ENCODE peak calls at places on chromosomes 1 and 21, in six cellular contexts. One of them, this sample, is unnamed.

GRCh38 chr1:201376107-201376463 is 1.4 kb downstream of the TNNT2 start:
- DNase-seq in GM18507: no peak
- DNase-seq in NCI-H69: no peak
- DNase-seq in NCI-H2227 treated with DMSO at 0.1 percent for 48 hours: no peak
- DNase-seq in activated CD4-positive, alpha-beta T cell treated with anti-CD3 and anti-CD28 coated beads, Interleukin-2, amount 50 U/mL, for 24 hours: no peak
- DNase-seq in A172: no peak
- DNase-seq in this sample: no peak

GRCh38 chr1:113459279-113459678 is 69.0 kb downstream of the MAGI3 start:
- DNase-seq in activated CD4-positive, alpha-beta T cell treated with anti-CD3 and anti-CD28 coated beads, Interleukin-2, amount 50 U/mL, for 24 hours: no peak
- DNase-seq in GM18507: no peak
- DNase-seq in A172: no peak
- DNase-seq in NCI-H69: no peak
- DNase-seq in NCI-H2227 treated with DMSO at 0.1 percent for 48 hours: no peak
- DNase-seq in this sample: no peak

GRCh38 chr1:234478152-234478480 is 863 bp downstream of the TARBP1 start:
- DNase-seq in A172: peak
- DNase-seq in NCI-H2227 treated with DMSO at 0.1 percent for 48 hours: no peak
- DNase-seq in NCI-H69: peak
- DNase-seq in activated CD4-positive, alpha-beta T cell treated with anti-CD3 and anti-CD28 coated beads, Interleukin-2, amount 50 U/mL, for 24 hours: peak
- DNase-seq in GM18507: no peak
- DNase-seq in this sample: peak

GRCh38 chr1:240765732-240766363 is 153.9 kb upstream of the GREM2 start:
- DNase-seq in GM18507: no peak
- DNase-seq in NCI-H69: no peak
- DNase-seq in NCI-H2227 treated with DMSO at 0.1 percent for 48 hours: no peak
- DNase-seq in A172: peak
- DNase-seq in activated CD4-positive, alpha-beta T cell treated with anti-CD3 and anti-CD28 coated beads, Interleukin-2, amount 50 U/mL, for 24 hours: no peak
- DNase-seq in this sample: peak

GRCh38 chr1:53626576-53626975 is 112.4 kb downstream of the GLIS1 start:
- DNase-seq in GM18507: no peak
- DNase-seq in A172: no peak
- DNase-seq in NCI-H2227 treated with DMSO at 0.1 percent for 48 hours: no peak
- DNase-seq in NCI-H69: no peak
- DNase-seq in activated CD4-positive, alpha-beta T cell treated with anti-CD3 and anti-CD28 coated beads, Interleukin-2, amount 50 U/mL, for 24 hours: no peak
- DNase-seq in this sample: no peak

GRCh38 chr1:6386371-6386949 is 7.1 kb downstream of the ACOT7 start:
- DNase-seq in A172: peak
- DNase-seq in NCI-H69: peak
- DNase-seq in activated CD4-positive, alpha-beta T cell treated with anti-CD3 and anti-CD28 coated beads, Interleukin-2, amount 50 U/mL, for 24 hours: no peak
- DNase-seq in GM18507: no peak
- DNase-seq in NCI-H2227 treated with DMSO at 0.1 percent for 48 hours: no peak
- DNase-seq in this sample: peak

GRCh38 chr1:241957692-241958494 is at the start of gene BECN2:
- DNase-seq in A172: no peak
- DNase-seq in NCI-H69: peak
- DNase-seq in GM18507: no peak
- DNase-seq in NCI-H2227 treated with DMSO at 0.1 percent for 48 hours: no peak
- DNase-seq in activated CD4-positive, alpha-beta T cell treated with anti-CD3 and anti-CD28 coated beads, Interleukin-2, amount 50 U/mL, for 24 hours: no peak
- DNase-seq in this sample: no peak

GRCh38 chr1:151327903-151328674 is 873 bp upstream of the PI4KB start:
- DNase-seq in GM18507: no peak
- DNase-seq in A172: no peak
- DNase-seq in NCI-H2227 treated with DMSO at 0.1 percent for 48 hours: peak
- DNase-seq in activated CD4-positive, alpha-beta T cell treated with anti-CD3 and anti-CD28 coated beads, Interleukin-2, amount 50 U/mL, for 24 hours: no peak
- DNase-seq in NCI-H69: no peak
- DNase-seq in this sample: no peak

GRCh38 chr1:47805020-47805419 is 192.2 kb downstream of the TRABD2B start:
- DNase-seq in NCI-H69: peak
- DNase-seq in activated CD4-positive, alpha-beta T cell treated with anti-CD3 and anti-CD28 coated beads, Interleukin-2, amount 50 U/mL, for 24 hours: no peak
- DNase-seq in A172: no peak
- DNase-seq in GM18507: no peak
- DNase-seq in NCI-H2227 treated with DMSO at 0.1 percent for 48 hours: no peak
- DNase-seq in this sample: no peak

GRCh38 chr1:81598623-81599022 is 202.1 kb upstream of the ADGRL2 start:
- DNase-seq in activated CD4-positive, alpha-beta T cell treated with anti-CD3 and anti-CD28 coated beads, Interleukin-2, amount 50 U/mL, for 24 hours: no peak
- DNase-seq in NCI-H2227 treated with DMSO at 0.1 percent for 48 hours: no peak
- DNase-seq in A172: no peak
- DNase-seq in GM18507: no peak
- DNase-seq in NCI-H69: no peak
- DNase-seq in this sample: no peak

GRCh38 chr1:53071167-53071865 is 9.3 kb downstream of the PODN start:
- DNase-seq in A172: no peak
- DNase-seq in NCI-H2227 treated with DMSO at 0.1 percent for 48 hours: no peak
- DNase-seq in activated CD4-positive, alpha-beta T cell treated with anti-CD3 and anti-CD28 coated beads, Interleukin-2, amount 50 U/mL, for 24 hours: no peak
- DNase-seq in GM18507: no peak
- DNase-seq in NCI-H69: no peak
- DNase-seq in this sample: no peak

GRCh38 chr1:40625476-40626382 is 39.8 kb downstream of the RIMS3 start:
- DNase-seq in NCI-H2227 treated with DMSO at 0.1 percent for 48 hours: no peak
- DNase-seq in NCI-H69: no peak
- DNase-seq in activated CD4-positive, alpha-beta T cell treated with anti-CD3 and anti-CD28 coated beads, Interleukin-2, amount 50 U/mL, for 24 hours: no peak
- DNase-seq in A172: peak
- DNase-seq in GM18507: no peak
- DNase-seq in this sample: peak

GRCh38 chr1:205589618-205590456 is 42.0 kb downstream of the ELK4 start:
- DNase-seq in NCI-H2227 treated with DMSO at 0.1 percent for 48 hours: no peak
- DNase-seq in GM18507: no peak
- DNase-seq in A172: no peak
- DNase-seq in activated CD4-positive, alpha-beta T cell treated with anti-CD3 and anti-CD28 coated beads, Interleukin-2, amount 50 U/mL, for 24 hours: no peak
- DNase-seq in NCI-H69: no peak
- DNase-seq in this sample: no peak

GRCh38 chr1:60281360-60281932 is 207.9 kb upstream of the C1orf87 start:
- DNase-seq in NCI-H2227 treated with DMSO at 0.1 percent for 48 hours: peak
- DNase-seq in GM18507: no peak
- DNase-seq in NCI-H69: peak
- DNase-seq in A172: peak
- DNase-seq in activated CD4-positive, alpha-beta T cell treated with anti-CD3 and anti-CD28 coated beads, Interleukin-2, amount 50 U/mL, for 24 hours: no peak
- DNase-seq in this sample: peak

GRCh38 chr1:203269654-203270020 is 35.7 kb upstream of the BTG2 start:
- DNase-seq in NCI-H69: no peak
- DNase-seq in A172: no peak
- DNase-seq in activated CD4-positive, alpha-beta T cell treated with anti-CD3 and anti-CD28 coated beads, Interleukin-2, amount 50 U/mL, for 24 hours: no peak
- DNase-seq in NCI-H2227 treated with DMSO at 0.1 percent for 48 hours: no peak
- DNase-seq in GM18507: no peak
- DNase-seq in this sample: no peak

GRCh38 chr1:116852910-116853309 is 56.8 kb upstream of the PTGFRN start:
- DNase-seq in GM18507: no peak
- DNase-seq in activated CD4-positive, alpha-beta T cell treated with anti-CD3 and anti-CD28 coated beads, Interleukin-2, amount 50 U/mL, for 24 hours: no peak
- DNase-seq in NCI-H69: peak
- DNase-seq in A172: peak
- DNase-seq in NCI-H2227 treated with DMSO at 0.1 percent for 48 hours: no peak
- DNase-seq in this sample: peak

GRCh38 chr1:38132681-38133080 is 86.1 kb upstream of the POU3F1 start:
- DNase-seq in GM18507: no peak
- DNase-seq in NCI-H2227 treated with DMSO at 0.1 percent for 48 hours: no peak
- DNase-seq in A172: peak
- DNase-seq in activated CD4-positive, alpha-beta T cell treated with anti-CD3 and anti-CD28 coated beads, Interleukin-2, amount 50 U/mL, for 24 hours: no peak
- DNase-seq in NCI-H69: no peak
- DNase-seq in this sample: no peak

GRCh38 chr1:6587261-6588005 is 7.6 kb downstream of the ZBTB48 start:
- DNase-seq in GM18507: no peak
- DNase-seq in NCI-H69: no peak
- DNase-seq in A172: no peak
- DNase-seq in NCI-H2227 treated with DMSO at 0.1 percent for 48 hours: no peak
- DNase-seq in activated CD4-positive, alpha-beta T cell treated with anti-CD3 and anti-CD28 coated beads, Interleukin-2, amount 50 U/mL, for 24 hours: no peak
- DNase-seq in this sample: peak

GRCh38 chr1:151988405-151988851 is 5.2 kb downstream of the S100A10 start:
- DNase-seq in NCI-H2227 treated with DMSO at 0.1 percent for 48 hours: no peak
- DNase-seq in NCI-H69: peak
- DNase-seq in GM18507: no peak
- DNase-seq in A172: peak
- DNase-seq in activated CD4-positive, alpha-beta T cell treated with anti-CD3 and anti-CD28 coated beads, Interleukin-2, amount 50 U/mL, for 24 hours: no peak
- DNase-seq in this sample: peak

GRCh38 chr21:38181101-38181500 is 75.7 kb upstream of the KCNJ15 start:
- DNase-seq in NCI-H2227 treated with DMSO at 0.1 percent for 48 hours: no peak
- DNase-seq in NCI-H69: peak
- DNase-seq in activated CD4-positive, alpha-beta T cell treated with anti-CD3 and anti-CD28 coated beads, Interleukin-2, amount 50 U/mL, for 24 hours: no peak
- DNase-seq in GM18507: no peak
- DNase-seq in A172: peak
- DNase-seq in this sample: no peak